ENCODE peak calls at places on chromosomes 13 and 19, in five cellular contexts. X is GM12878, C is HCT116, K is H1, V is K562. E is an unnamed sample.

GRCh38 chr13:32016119-32016518 is 15.5 kb upstream of the FRY start:
- DNase-seq in X (no peak), C (no peak), K (no peak), V (no peak), E (no peak)

GRCh38 chr13:25489238-25489637 is 117.5 kb downstream of the ATP8A2 start:
- DNase-seq in X (no peak), C (no peak), K (no peak), V (peak), E (no peak)

GRCh38 chr19:55552620-55553019 is 7.3 kb upstream of the SBK3 start:
- DNase-seq in X (no peak), C (no peak), K (no peak), V (no peak), E (no peak)

GRCh38 chr13:43846496-43846895 is 33.0 kb downstream of the CCDC122 start:
- DNase-seq in X (no peak), C (no peak), K (no peak), V (no peak), E (no peak)

GRCh38 chr13:50152224-50152623 is 137.0 kb downstream of the KCNRG start:
- DNase-seq in X (no peak), C (no peak), K (no peak), V (no peak), E (no peak)

GRCh38 chr19:46297700-46298476 is 1.0 kb downstream of the HIF3A start:
- DNase-seq in X (no peak), C (no peak), K (peak), V (peak), E (no peak)

GRCh38 chr13:27448308-27448707 is 2.1 kb downstream of the MTIF3 start:
- DNase-seq in X (no peak), C (no peak), K (no peak), V (no peak), E (no peak)

GRCh38 chr19:35168261-35168660 is 13.7 kb downstream of the FXYD5 start:
- DNase-seq in X (no peak), C (no peak), K (no peak), V (no peak), E (no peak)

GRCh38 chr19:37361994-37362393 is 8.9 kb upstream of the ZNF527 start:
- DNase-seq in X (no peak), C (no peak), K (no peak), V (no peak), E (no peak)

GRCh38 chr13:30727491-30728350 is 7.6 kb upstream of the ALOX5AP start:
- DNase-seq in X (no peak), C (no peak), K (no peak), V (no peak), E (no peak)

GRCh38 chr13:42102961-42103688 is 54.7 kb downstream of the DGKH start:
- DNase-seq in X (no peak), C (no peak), K (no peak), V (no peak), E (no peak)

GRCh38 chr19:2546128-2547032 is 70.5 kb downstream of the GADD45B start:
- DNase-seq in X (no peak), C (no peak), K (peak), V (no peak), E (no peak)

GRCh38 chr13:64305246-64305645 is 2889.6 kb upstream of the PCDH20 start:
- DNase-seq in X (no peak), C (no peak), K (no peak), V (no peak), E (no peak)

GRCh38 chr13:106573279-106573831 is 5.4 kb upstream of the ARGLU1 start:
- DNase-seq in X (no peak), C (no peak), K (no peak), V (no peak), E (no peak)

GRCh38 chr13:76225815-76226489 is 589.8 kb downstream of the LMO7 start:
- DNase-seq in X (no peak), C (no peak), K (no peak), V (no peak), E (no peak)

GRCh38 chr19:43353606-43354304 is at the start of gene CD177:
- DNase-seq in X (no peak), C (no peak), K (no peak), V (no peak), E (no peak)

GRCh38 chr19:36009633-36010379 is 1.2 kb upstream of the SYNE4 start:
- DNase-seq in X (no peak), C (no peak), K (no peak), V (no peak), E (no peak)

GRCh38 chr13:47114030-47114429 is 217.2 kb upstream of the HTR2A start:
- DNase-seq in X (no peak), C (no peak), K (no peak), V (no peak), E (no peak)

GRCh38 chr13:99062593-99062992 is 84.7 kb upstream of the DOCK9 start:
- DNase-seq in X (no peak), C (no peak), K (no peak), V (no peak), E (no peak)

GRCh38 chr13:106493569-106493968 is 41.9 kb downstream of the EFNB2 start:
- DNase-seq in X (peak), C (no peak), K (no peak), V (no peak), E (no peak)

GRCh38 chr19:40716031-40716654 is 543 bp downstream of the COQ8B start:
- DNase-seq in X (peak), C (peak), K (peak), V (peak), E (no peak)

GRCh38 chr13:31794452-31794851 is 55.1 kb downstream of the RXFP2 start:
- DNase-seq in X (no peak), C (no peak), K (no peak), V (no peak), E (no peak)

GRCh38 chr13:78160793-78161192 is 242.2 kb upstream of the EDNRB start:
- DNase-seq in X (no peak), C (no peak), K (no peak), V (no peak), E (no peak)

GRCh38 chr19:56477429-56478338 is 539 bp upstream of the ZNF667 start:
- DNase-seq in X (no peak), C (no peak), K (peak), V (peak), E (peak)

GRCh38 chr19:31255863-31256600 is 93.2 kb downstream of the TSHZ3 start:
- DNase-seq in X (no peak), C (no peak), K (peak), V (no peak), E (no peak)

GRCh38 chr13:107730835-107731234 is 484.5 kb downstream of the LIG4 start:
- DNase-seq in X (no peak), C (no peak), K (no peak), V (no peak), E (no peak)

GRCh38 chr13:107865643-107866006 is 349.7 kb downstream of the LIG4 start:
- DNase-seq in X (no peak), C (no peak), K (no peak), V (peak), E (no peak)

GRCh38 chr13:102580552-102581169 is 16.1 kb upstream of the TPP2 start:
- DNase-seq in X (no peak), C (peak), K (no peak), V (peak), E (peak)

GRCh38 chr19:7925171-7925837 is 631 bp downstream of the CTXN1 start:
- DNase-seq in X (no peak), C (peak), K (peak), V (peak), E (no peak)

GRCh38 chr19:4064551-4065260 is 2.0 kb downstream of the ZBTB7A start:
- DNase-seq in X (no peak), C (no peak), K (no peak), V (peak), E (no peak)

DNA sequence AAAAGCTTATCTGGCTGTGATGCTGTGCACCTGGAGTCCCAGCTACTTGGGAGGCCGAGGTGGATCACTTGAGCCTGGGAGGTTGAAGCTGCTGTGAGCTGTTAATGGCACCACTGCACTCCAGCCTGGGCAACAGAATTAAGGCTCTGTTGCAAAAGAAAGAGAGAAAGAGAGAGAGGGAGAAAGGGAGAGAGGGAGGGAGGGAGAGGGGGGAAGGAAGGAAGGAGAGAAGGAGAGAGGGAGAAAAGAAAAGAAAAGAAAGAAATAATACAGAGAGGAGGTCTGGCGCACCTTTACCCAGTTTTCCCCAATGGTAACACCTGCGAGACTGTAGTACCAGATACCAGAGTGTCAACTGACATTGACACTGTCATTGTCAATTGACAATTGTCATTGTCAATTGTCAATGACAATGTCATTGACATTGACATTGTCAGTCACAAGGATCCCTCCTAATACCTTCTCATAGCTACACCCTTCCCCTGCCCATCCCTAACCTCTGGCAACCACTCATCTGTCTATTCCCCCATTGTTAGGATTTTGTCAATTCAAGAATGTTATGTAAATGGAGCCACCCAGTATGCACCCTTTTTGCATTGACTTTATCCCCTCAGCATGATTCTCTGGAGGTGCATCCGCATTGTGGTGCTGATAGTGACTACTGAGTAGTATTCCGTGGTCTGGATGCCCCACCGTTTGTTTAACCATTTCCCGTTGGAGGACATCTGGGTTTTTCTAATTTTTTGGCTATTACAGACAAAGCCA is 21.3 kb downstream of the PAK4 start:
- DNase-seq in X (no peak), C (no peak), K (no peak), V (no peak), E (no peak)
- TF ChIP-seq ZNF274 in X (no peak), C (no peak), K (no peak), V (no peak), E (no peak)

GRCh38 chr13:95002968-95003813 is 290.8 kb upstream of the SOX21 start:
- DNase-seq in X (no peak), C (no peak), K (peak), V (no peak), E (no peak)
- H3K4me3 ChIP-seq in X (no peak), C (no peak), K (peak), V (no peak), E (no peak)

GRCh38 chr19:798415-799075 is 1.3 kb downstream of the PTBP1 start:
- DNase-seq in X (no peak), C (no peak), K (no peak), V (no peak), E (no peak)

GRCh38 chr19:797528-798414 is 519 bp downstream of the PTBP1 start:
- DNase-seq in X (peak), C (peak), K (peak), V (peak), E (no peak)

GRCh38 chr19:801030-801860 is 4.0 kb downstream of the PTBP1 start:
- DNase-seq in X (no peak), C (no peak), K (no peak), V (no peak), E (no peak)

GRCh38 chr19:800360-801029 is 3.2 kb downstream of the PTBP1 start:
- DNase-seq in X (no peak), C (no peak), K (no peak), V (peak), E (no peak)

GRCh38 chr19:799076-799881 is 2.0 kb downstream of the PTBP1 start:
- DNase-seq in X (no peak), C (no peak), K (peak), V (peak), E (no peak)
- TF ChIP-seq YY1 in X (no peak), C (no peak), K (peak), V (peak), E (no peak)

DNA sequence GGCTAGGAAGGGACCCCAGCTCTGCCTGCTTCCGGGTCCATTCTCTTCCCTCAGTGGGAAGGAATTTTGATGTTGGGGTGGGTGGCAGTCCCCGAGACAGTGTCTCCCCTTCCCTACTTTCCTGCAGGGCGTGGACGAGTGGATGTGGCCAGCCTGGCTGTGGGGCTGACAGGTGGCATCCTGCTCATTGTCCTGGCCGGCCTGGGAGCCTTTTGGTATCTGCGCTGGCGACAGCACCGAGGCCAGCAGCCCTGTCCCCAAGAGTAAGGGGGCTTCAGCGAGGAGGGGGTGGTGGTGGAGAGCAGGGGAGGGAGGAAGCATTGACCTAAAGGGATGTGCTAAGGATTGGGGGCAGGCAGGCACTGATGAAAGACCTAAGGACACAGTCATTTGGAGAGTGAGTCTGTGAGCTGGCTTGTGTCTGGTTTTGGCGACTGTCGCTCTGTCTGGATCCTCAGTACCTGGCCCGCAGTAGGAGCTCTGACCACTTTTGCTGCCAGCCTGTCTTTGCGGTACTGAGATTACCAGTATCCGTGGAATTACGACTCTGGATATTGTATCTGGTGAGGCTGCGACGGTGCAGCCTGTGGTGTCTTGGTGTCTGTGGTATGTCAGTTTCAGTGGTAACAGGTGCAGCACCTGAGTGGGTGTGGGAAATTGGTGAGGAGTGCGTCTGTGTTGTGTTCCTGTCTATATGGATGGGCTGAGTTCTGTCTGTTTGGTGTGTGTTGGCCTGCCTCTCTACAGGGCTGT is 2.4 kb upstream of the PRR12 start:
- DNase-seq in X (no peak), C (no peak), K (no peak), V (no peak), E (no peak)
- TF ChIP-seq ZNF274 in X (no peak), C (no peak), K (no peak), V (no peak), E (no peak)

GRCh38 chr13:28719656-28720055 is 886 bp upstream of the SLC46A3 start:
- DNase-seq in X (no peak), C (no peak), K (no peak), V (no peak), E (no peak)
- H3K4me3 ChIP-seq in X (peak), C (no peak), K (peak), V (no peak), E (no peak)

GRCh38 chr13:113898391-113898790 is 34.5 kb upstream of the GAS6 start:
- DNase-seq in X (no peak), C (no peak), K (no peak), V (no peak), E (no peak)

GRCh38 chr13:113890758-113891480 is 27.0 kb upstream of the GAS6 start:
- DNase-seq in X (no peak), C (no peak), K (no peak), V (no peak), E (peak)

GRCh38 chr13:113897161-113897560 is 33.3 kb upstream of the GAS6 start:
- DNase-seq in X (no peak), C (no peak), K (no peak), V (no peak), E (no peak)

GRCh38 chr13:113897966-113898365 is 34.1 kb upstream of the GAS6 start:
- DNase-seq in X (no peak), C (no peak), K (no peak), V (no peak), E (no peak)

DNA sequence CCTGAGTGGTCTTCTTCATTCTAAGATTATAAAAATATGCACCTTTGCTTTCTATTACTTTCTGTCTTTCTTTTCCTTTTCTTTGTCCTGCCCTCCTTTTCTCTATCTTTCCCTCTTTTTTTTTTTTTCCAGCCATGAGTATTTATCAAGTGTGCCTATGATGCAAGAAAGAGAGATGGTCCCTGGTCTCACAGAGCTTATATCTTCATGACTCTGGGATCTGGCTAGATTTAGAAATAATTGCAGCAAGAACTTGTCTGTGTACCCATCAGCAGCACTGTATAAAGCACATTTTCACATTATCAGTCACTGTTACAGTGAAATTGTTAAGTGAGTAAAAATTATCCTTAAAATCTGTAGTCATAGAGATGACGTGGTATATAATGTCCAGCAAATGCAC is 31.6 kb upstream of the GAS6 start:
- DNase-seq in X (no peak), C (no peak), K (no peak), V (no peak), E (no peak)
- TF ChIP-seq YY1 in X (no peak), C (no peak), K (no peak), V (no peak), E (no peak)

GRCh38 chr19:19154768-19155494 is 15.1 kb downstream of the MEF2B start:
- DNase-seq in X (no peak), C (no peak), K (no peak), V (no peak), E (no peak)
- TF ChIP-seq ZNF274 in X (no peak), C (no peak), K (no peak), V (no peak), E (no peak)

DNA sequence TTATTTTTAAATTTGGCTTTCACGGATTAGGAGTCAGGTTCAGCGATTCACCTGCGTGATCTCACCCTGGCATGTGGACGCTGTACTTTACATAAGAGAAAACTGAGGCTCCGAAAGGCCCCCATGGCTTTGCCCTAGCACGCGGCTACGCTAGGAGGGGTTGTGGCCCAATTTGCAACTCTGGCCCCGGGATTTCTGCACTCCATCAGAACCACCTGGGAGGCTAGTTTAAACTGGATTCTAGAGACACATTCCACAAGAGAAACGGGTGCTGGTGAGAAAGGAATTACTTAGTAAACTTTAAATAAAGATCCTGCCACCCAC is 6.2 kb downstream of the BCL3 start:
- DNase-seq in X (no peak), C (no peak), K (no peak), V (no peak), E (no peak)
- H3K4me3 ChIP-seq in X (peak), C (peak), K (peak), V (peak), E (peak)

GRCh38 chr19:6767081-6767356 is 216 bp downstream of the SH2D3A start:
- DNase-seq in X (no peak), C (no peak), K (no peak), V (peak), E (no peak)

GRCh38 chr19:6768236-6768785 is 1.1 kb upstream of the SH2D3A start:
- DNase-seq in X (no peak), C (no peak), K (no peak), V (no peak), E (no peak)

GRCh38 chr19:6765738-6766356 is 1.4 kb downstream of the SH2D3A start:
- DNase-seq in X (no peak), C (peak), K (peak), V (no peak), E (peak)

GRCh38 chr19:6767357-6768235 is at the start of gene SH2D3A:
- DNase-seq in X (peak), C (peak), K (peak), V (peak), E (peak)

GRCh38 chr19:6766357-6767080 is 716 bp downstream of the SH2D3A start:
- DNase-seq in X (no peak), C (no peak), K (no peak), V (peak), E (no peak)
- TF ChIP-seq YY1 in X (no peak), C (no peak), K (no peak), V (no peak), E (no peak)

E was measured in NT2/D1.